ENCODE peak calls at places on chromosomes 5 and 9, in four cellular contexts. R is GM23338; G is CD4-positive, alpha-beta memory T cell; B is AG09309. N is an unnamed sample.

GRCh38 chr5:154198611-154199230 is 8.2 kb downstream of the GALNT10 start:
- DNase-seq in B (peak; percentile 57), G (no peak), R (peak; percentile 34), N (no peak)

GRCh38 chr9:136219276-136219675 is 14.3 kb upstream of the LHX3 start:
- DNase-seq in G (no peak), B (peak; percentile 17), R (no peak), N (no peak)

GRCh38 chr9:137391411-137391754 is 31.6 kb downstream of the EXD3 start:
- DNase-seq in R (no peak), G (no peak), B (no peak), N (no peak)

GRCh38 chr5:93163010-93163663 is 417.9 kb downstream of the NR2F1-AS1 start:
- DNase-seq in B (peak; percentile 91), G (no peak), R (no peak), N (no peak)

GRCh38 chr9:81052846-81053245 is 636.5 kb downstream of the TLE1 start:
- DNase-seq in G (no peak), R (no peak), B (no peak), N (no peak)

GRCh38 chr5:36228505-36228904 is 13.2 kb downstream of the NADK2 start:
- DNase-seq in R (no peak), G (no peak), B (no peak), N (no peak)

GRCh38 chr9:114737118-114737517 is 55.1 kb upstream of the TEX48 start:
- DNase-seq in R (peak; percentile 6), G (no peak), B (no peak), N (no peak)

GRCh38 chr5:62347928-62348327 is 41.9 kb downstream of the KIF2A start:
- DNase-seq in B (no peak), R (no peak), G (no peak), N (no peak)

GRCh38 chr5:90983148-90983547 is 400.0 kb downstream of the ARRDC3 start:
- DNase-seq in G (no peak), B (peak; percentile 64), R (no peak), N (no peak)

GRCh38 chr9:111730937-111731567 is 63.7 kb downstream of the SHOC1 start:
- DNase-seq in R (no peak), G (no peak), B (no peak), N (no peak)

GRCh38 chr9:106104887-106105286 is 410.5 kb downstream of the TMEM38B start:
- DNase-seq in G (no peak), R (no peak), B (no peak), N (no peak)

GRCh38 chr9:71036501-71036900 is 84.9 kb downstream of the TRPM3 start:
- DNase-seq in G (no peak), B (no peak), R (no peak), N (no peak)

GRCh38 chr9:86275962-86276361 is 6.4 kb downstream of the ISCA1 start:
- DNase-seq in G (no peak), B (no peak), R (peak; percentile 28), N (no peak)

GRCh38 chr9:6428940-6429889 is 16.2 kb downstream of the UHRF2 start:
- DNase-seq in G (peak; percentile 43), B (no peak), R (no peak), N (no peak)

GRCh38 chr5:41772071-41772470 is 98.2 kb downstream of the OXCT1 start:
- DNase-seq in B (no peak), G (no peak), R (no peak), N (no peak)

GRCh38 chr9:110578896-110579752 is at the start of gene SVEP1:
- DNase-seq in B (no peak), R (peak; percentile 70), G (no peak), N (peak; percentile 20)

GRCh38 chr5:180259260-180259611 is 32.6 kb downstream of the MAPK9 start:
- DNase-seq in B (no peak), R (peak; percentile 6), G (no peak), N (no peak)
- H3K4me3 ChIP-seq in B (no peak overlapping the region), R (no peak overlapping the region), G (no peak overlapping the region), N (no peak overlapping the region)

GRCh38 chr5:122126711-122127385 is 2.5 kb upstream of the ZNF474 start:
- DNase-seq in G (no peak), B (no peak), R (peak; percentile 6), N (no peak)

GRCh38 chr5:122130152-122130551 is 806 bp downstream of the ZNF474 start:
- DNase-seq in B (no peak), R (peak; percentile 32), G (no peak), N (no peak)

GRCh38 chr5:122124766-122125165 is 4.6 kb upstream of the ZNF474 start:
- DNase-seq in B (no peak), R (no peak), G (no peak), N (no peak)

GRCh38 chr5:122129332-122129731 is at the start of gene ZNF474:
- DNase-seq in R (peak; percentile 94), B (peak; percentile 93), G (no peak), N (peak; percentile 31)

DNA sequence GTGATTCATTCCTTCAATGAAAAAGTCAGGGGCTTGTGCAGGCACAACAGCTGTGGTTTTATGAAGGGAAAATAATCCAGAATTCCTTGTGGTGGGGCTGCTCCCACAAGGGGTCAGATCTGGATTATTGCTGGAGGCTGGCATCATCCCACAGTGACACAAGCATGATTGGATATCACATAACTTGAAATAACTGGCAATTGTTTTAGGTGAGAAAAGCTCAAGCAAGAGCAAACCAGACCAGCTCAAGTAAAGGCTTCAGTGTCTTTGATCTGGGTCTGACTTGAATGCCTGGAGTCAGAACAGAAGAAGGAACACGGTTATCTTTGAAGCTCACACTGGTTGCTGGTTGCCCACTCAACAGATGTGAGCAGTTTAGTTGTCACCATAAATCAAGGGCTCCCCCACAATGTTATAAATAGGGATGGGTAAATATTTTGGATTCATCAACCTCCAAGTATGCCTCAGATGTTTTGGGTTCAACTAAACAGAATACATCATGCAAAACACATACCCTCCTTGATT is 3.1 kb upstream of the ZNF474 start:
- DNase-seq in B (peak; percentile 67), R (peak; percentile 13), G (no peak), N (no peak)
- H3K4me3 ChIP-seq in B (no peak overlapping the region), R (no peak overlapping the region), G (no peak overlapping the region), N (peak overlapping the region; percentile 34)

DNA sequence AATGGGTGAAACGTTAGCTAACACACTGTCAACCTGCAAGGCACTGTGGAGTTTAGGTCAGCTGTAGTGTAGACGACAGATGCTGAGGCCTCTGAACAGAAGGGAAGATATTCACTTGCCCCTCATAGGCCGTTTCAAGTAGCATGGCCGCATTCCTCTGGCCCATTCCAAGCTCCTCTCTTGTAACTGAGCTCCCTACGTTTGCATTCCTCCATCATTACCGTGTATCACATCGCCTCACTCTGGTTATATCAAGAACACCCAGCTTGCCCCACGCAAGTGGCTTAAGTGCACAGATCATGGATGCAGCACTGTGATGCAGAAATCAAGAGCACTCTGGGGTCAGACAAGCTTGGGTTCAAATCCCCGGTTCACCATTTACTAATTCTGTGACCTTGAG is 43.3 kb downstream of the PRELID2 start:
- DNase-seq in G (no peak), B (no peak), R (peak; percentile 78), N (no peak)
- H3K4me3 ChIP-seq in G (no peak overlapping the region), B (no peak overlapping the region), R (no peak overlapping the region), N (no peak overlapping the region)

DNA sequence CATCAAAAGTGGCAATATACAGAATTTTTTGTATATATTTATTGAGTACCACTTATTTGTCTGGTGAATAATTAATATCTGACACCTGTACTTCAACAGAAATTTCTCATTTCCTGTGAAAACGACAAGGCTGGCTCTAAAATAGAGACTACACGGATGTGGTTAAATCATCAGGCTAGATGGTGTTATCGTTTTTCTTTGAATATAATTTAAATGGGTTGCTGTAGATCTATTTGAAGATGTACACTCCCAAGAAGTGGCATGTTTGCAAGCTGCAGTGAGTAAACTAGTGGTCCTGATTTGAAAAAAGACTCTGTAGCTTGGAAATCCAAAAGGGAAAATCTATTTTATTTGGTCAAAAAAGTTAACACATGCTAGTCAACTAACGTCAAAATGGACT is 13.9 kb downstream of the ST8SIA4 start:
- DNase-seq in R (no peak), B (no peak), G (peak; percentile 55), N (no peak)
- H3K4me3 ChIP-seq in R (no peak overlapping the region), B (no peak overlapping the region), G (no peak overlapping the region), N (peak overlapping the region; percentile 53)

GRCh38 chr5:109692011-109692410 is 2.3 kb downstream of the MAN2A1 start:
- DNase-seq in G (no peak), B (no peak), R (no peak), N (no peak)
- H3K4me3 ChIP-seq in G (peak overlapping the region; percentile 79), B (no peak overlapping the region), R (peak overlapping the region; percentile 82), N (peak overlapping the region; percentile 96)